ENCODE peak calls at places on chromosomes 11 and 22, in ten cellular contexts. H is colonic mucosa, Y is HCT116, P is NT2/D1, E is transverse colon, I is right cardiac atrium, M is left lung, R is left ventricle myocardium inferior, V is spleen, T is body of pancreas. D is an unnamed sample. For H3K4me1, the result is how much of the 10 kb centered on the place peaks cover.

GRCh38 chr11:19756675-19757475 is 44.2 kb downstream of the NAV2 start:
- DNase-seq in I (no peak), E (no peak), M (no peak), V (no peak), P (no peak), Y (no peak), H (no peak), T (no peak), R (peak), D (no peak)

GRCh38 chr11:105923252-105923651 is 98.8 kb downstream of the MSANTD4 start:
- DNase-seq in M (no peak), P (no peak), I (no peak), T (no peak), R (no peak), E (no peak), Y (no peak), V (no peak), H (no peak), D (no peak)

GRCh38 chr11:65932558-65932919 is 12.7 kb upstream of the TSGA10IP start:
- DNase-seq in V (no peak), Y (no peak), T (no peak), H (no peak), M (no peak), E (no peak), R (no peak), I (no peak), P (no peak), D (peak)

GRCh38 chr22:23773247-23774113 is 831 bp downstream of the MMP11 start:
- DNase-seq in E (no peak), M (no peak), I (no peak), T (no peak), H (no peak), V (no peak), P (no peak), Y (no peak), R (peak), D (no peak)

GRCh38 chr11:12187399-12187798 is 77.0 kb downstream of the MICAL2 start:
- DNase-seq in P (no peak), H (no peak), Y (no peak), E (no peak), R (no peak), I (no peak), M (no peak), V (no peak), T (no peak), D (peak)

GRCh38 chr11:65493367-65494176 is 5.3 kb upstream of the MALAT1 start:
- DNase-seq in P (no peak), M (no peak), R (peak), H (peak), I (peak), V (no peak), T (peak), E (peak), Y (peak), D (no peak)

GRCh38 chr11:2776351-2777061 is 76.7 kb upstream of the KCNQ1OT1 start:
- DNase-seq in R (no peak), M (peak), E (no peak), T (peak), V (peak), H (peak), Y (no peak), P (no peak), I (no peak), D (no peak)

GRCh38 chr11:60844045-60844869 is 2.3 kb downstream of the CCDC86 start:
- DNase-seq in I (no peak), Y (no peak), T (no peak), M (no peak), V (no peak), E (no peak), R (no peak), P (no peak), H (no peak), D (no peak)

GRCh38 chr22:38935023-38935422 is 22.4 kb upstream of the APOBEC3A start:
- DNase-seq in T (peak), R (peak), H (peak), Y (no peak), E (peak), M (peak), P (no peak), I (peak), V (no peak), D (no peak)

GRCh38 chr11:28108909-28109308 is 721 bp downstream of the METTL15 start:
- DNase-seq in M (no peak), I (no peak), P (no peak), R (no peak), V (no peak), H (no peak), T (no peak), Y (no peak), E (no peak), D (no peak)

GRCh38 chr11:64204464-64204989 is 2.0 kb upstream of the FERMT3 start:
- DNase-seq in R (peak), T (peak), E (peak), Y (peak), H (peak), M (peak), I (peak), V (peak), P (peak), D (peak)

GRCh38 chr11:94563848-94564442 is 3.2 kb upstream of the PIWIL4 start:
- DNase-seq in E (no peak), V (no peak), T (no peak), Y (no peak), R (no peak), M (no peak), P (no peak), H (no peak), I (no peak), D (no peak)

GRCh38 chr11:27282806-27283205 is 80.2 kb downstream of the CCDC34 start:
- DNase-seq in V (no peak), T (no peak), M (no peak), R (no peak), P (no peak), Y (no peak), H (no peak), E (no peak), I (peak), D (no peak)

GRCh38 chr22:42877597-42878340 is 20.7 kb upstream of the ARFGAP3 start:
- DNase-seq in T (no peak), P (no peak), Y (no peak), I (no peak), E (no peak), R (no peak), V (no peak), M (peak), H (no peak), D (no peak)

GRCh38 chr22:46066691-46067090 is 83.6 kb upstream of the PPARA start:
- DNase-seq in T (peak), R (peak), V (peak), Y (no peak), M (peak), I (peak), H (peak), E (peak), P (no peak), D (no peak)

GRCh38 chr11:41947392-41947791 is 487.9 kb upstream of the LRRC4C start:
- DNase-seq in T (no peak), E (no peak), R (no peak), Y (no peak), H (no peak), V (no peak), M (peak), I (no peak), P (no peak), D (peak)

GRCh38 chr11:36818410-36818809 is 220.4 kb upstream of the RAG2 start:
- DNase-seq in T (no peak), V (no peak), R (no peak), P (peak), E (peak), M (no peak), Y (peak), H (no peak), I (peak), D (no peak)

GRCh38 chr11:121123670-121124069 is 22.6 kb downstream of the TECTA start:
- DNase-seq in E (no peak), V (no peak), P (no peak), T (no peak), Y (no peak), R (no peak), M (no peak), I (no peak), H (no peak), D (no peak)

GRCh38 chr11:2685051-2685450 is 14.7 kb downstream of the KCNQ1OT1 start:
- DNase-seq in M (no peak), R (no peak), I (no peak), V (peak), P (no peak), H (no peak), E (no peak), Y (no peak), T (no peak), D (no peak)

GRCh38 chr11:134610116-134610910 is 198.3 kb upstream of the B3GAT1 start:
- DNase-seq in P (no peak), I (no peak), Y (no peak), V (no peak), E (no peak), M (no peak), T (no peak), R (no peak), H (no peak), D (no peak)

GRCh38 chr22:44538518-44539315 is 40.7 kb upstream of the RTL6 start:
- DNase-seq in T (no peak), R (no peak), V (no peak), E (no peak), I (no peak), P (no peak), Y (no peak), M (no peak), H (no peak), D (no peak)

GRCh38 chr11:35825386-35825785 is 118.5 kb upstream of the LDLRAD3 start:
- DNase-seq in M (no peak), H (no peak), Y (no peak), T (no peak), E (no peak), V (no peak), R (no peak), P (no peak), I (no peak), D (peak)

GRCh38 chr11:126153999-126154398 is 57.5 kb downstream of the RPUSD4 start:
- DNase-seq in T (no peak), R (no peak), E (no peak), P (no peak), I (no peak), V (peak), Y (peak), M (no peak), H (no peak), D (peak)

GRCh38 chr11:47399860-47400812 is 8.3 kb upstream of the SLC39A13 start:
- DNase-seq in I (peak), M (peak), E (peak), P (no peak), R (peak), V (peak), Y (no peak), H (no peak), T (no peak), D (peak)

GRCh38 chr11:72333657-72334056 is 89.7 kb upstream of the PHOX2A start:
- DNase-seq in M (no peak), I (no peak), R (no peak), T (no peak), H (no peak), V (no peak), E (no peak), Y (no peak), P (peak), D (peak)

GRCh38 chr11:93844568-93844967 is 5.8 kb downstream of the VSTM5 start:
- DNase-seq in I (no peak), E (no peak), Y (no peak), R (no peak), H (no peak), T (no peak), P (no peak), M (no peak), V (no peak), D (no peak)

GRCh38 chr22:42993651-42994275 is 21.2 kb downstream of the PACSIN2 start:
- DNase-seq in E (no peak), V (no peak), T (no peak), R (no peak), M (no peak), H (no peak), Y (no peak), I (no peak), P (no peak), D (no peak)

GRCh38 chr11:133403900-133404299 is 128.4 kb downstream of the OPCML start:
- DNase-seq in M (no peak), T (no peak), H (no peak), P (peak), R (no peak), I (no peak), V (no peak), E (no peak), Y (no peak), D (no peak)

GRCh38 chr11:56410801-56411200 is 1.7 kb upstream of the OR5AL1 start:
- DNase-seq in E (no peak), M (no peak), I (no peak), P (no peak), T (no peak), H (no peak), R (no peak), Y (no peak), V (no peak), D (no peak)
- H3K4me1 ChIP-seq in E (under half), M (under half), I (under half), P (under half), T (under half), H (under half), R (under half), Y (under half), V (under half), D (under half)

DNA sequence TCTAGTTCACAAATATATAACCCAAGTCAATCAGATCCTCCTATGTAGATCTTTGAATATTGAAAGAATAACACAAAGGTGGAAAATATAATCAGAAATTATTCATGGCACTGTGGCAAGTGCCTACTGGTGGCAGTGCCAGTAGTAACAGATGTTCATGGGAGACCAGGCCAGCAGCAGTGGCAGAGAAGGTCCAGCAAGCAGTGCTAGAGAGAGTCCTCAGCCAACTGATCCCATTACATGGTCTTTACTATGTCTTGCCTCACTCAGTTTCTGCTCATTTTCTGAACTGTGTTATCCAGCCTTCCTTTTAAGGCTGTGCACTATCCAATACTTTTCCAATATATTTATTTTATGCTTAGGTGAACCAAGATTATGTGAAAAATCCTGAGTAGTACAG is 124.9 kb downstream of the MRTFA start:
- DNase-seq in E (no peak), T (peak), M (no peak), I (no peak), V (no peak), P (no peak), H (no peak), Y (no peak), R (no peak), D (no peak)
- H3K4me1 ChIP-seq in E (under half), T (half or more), M (half or more), I (under half), V (half or more), P (under half), H (under half), Y (under half), R (half or more), D (under half)

GRCh38 chr11:86693501-86693900 is 21.1 kb upstream of the ME3 start:
- DNase-seq in P (no peak), M (no peak), Y (no peak), V (no peak), H (no peak), I (no peak), R (no peak), T (no peak), E (no peak), D (peak)
- H3K4me1 ChIP-seq in P (under half), M (under half), Y (under half), V (under half), H (under half), I (under half), R (under half), T (under half), E (under half), D (under half)

DNA sequence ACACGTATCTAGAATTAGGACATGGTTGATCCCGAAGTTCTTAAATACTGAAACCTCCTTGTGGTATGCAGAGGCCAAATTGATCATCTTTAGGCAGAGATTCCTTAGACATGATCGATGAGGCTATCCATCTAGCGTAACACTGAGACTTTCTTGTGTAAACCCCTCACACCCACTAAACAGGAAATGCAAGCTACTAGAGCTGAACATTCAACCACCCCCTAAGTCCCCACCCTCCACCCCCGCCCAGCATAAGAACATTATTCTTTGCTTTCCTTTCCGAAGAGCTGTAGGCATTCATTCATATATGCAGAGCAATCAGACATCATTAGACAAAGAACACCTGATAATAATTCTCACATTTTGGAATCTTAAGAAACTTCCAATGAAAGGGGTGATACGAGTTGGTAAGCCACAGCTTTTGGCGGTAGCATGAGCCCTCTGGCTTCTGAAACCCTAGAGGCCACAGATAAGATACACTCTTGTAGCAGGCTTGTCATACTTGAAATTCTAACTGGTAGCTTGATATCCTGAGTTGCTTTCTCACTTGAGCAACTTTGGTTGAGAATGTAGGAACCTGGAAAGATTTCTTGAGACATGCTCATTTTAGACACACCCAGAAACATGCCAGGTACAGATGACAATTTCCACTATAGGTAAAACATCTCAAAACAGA is 42.2 kb downstream of the FLI1 start:
- DNase-seq in M (no peak), V (no peak), E (no peak), Y (no peak), T (no peak), R (no peak), P (no peak), H (no peak), I (no peak), D (peak)
- H3K4me1 ChIP-seq in M (half or more), V (half or more), E (under half), Y (under half), T (under half), R (half or more), P (under half), H (under half), I (under half), D (under half)

GRCh38 chr11:723120-723883 is 17.3 kb downstream of the EPS8L2 start:
- DNase-seq in V (no peak), M (no peak), R (no peak), E (peak), T (no peak), I (no peak), P (no peak), Y (no peak), H (peak), D (peak)
- H3K4me1 ChIP-seq in V (half or more), M (half or more), R (under half), E (under half), T (under half), I (under half), P (under half), Y (under half), H (under half), D (under half)

DNA sequence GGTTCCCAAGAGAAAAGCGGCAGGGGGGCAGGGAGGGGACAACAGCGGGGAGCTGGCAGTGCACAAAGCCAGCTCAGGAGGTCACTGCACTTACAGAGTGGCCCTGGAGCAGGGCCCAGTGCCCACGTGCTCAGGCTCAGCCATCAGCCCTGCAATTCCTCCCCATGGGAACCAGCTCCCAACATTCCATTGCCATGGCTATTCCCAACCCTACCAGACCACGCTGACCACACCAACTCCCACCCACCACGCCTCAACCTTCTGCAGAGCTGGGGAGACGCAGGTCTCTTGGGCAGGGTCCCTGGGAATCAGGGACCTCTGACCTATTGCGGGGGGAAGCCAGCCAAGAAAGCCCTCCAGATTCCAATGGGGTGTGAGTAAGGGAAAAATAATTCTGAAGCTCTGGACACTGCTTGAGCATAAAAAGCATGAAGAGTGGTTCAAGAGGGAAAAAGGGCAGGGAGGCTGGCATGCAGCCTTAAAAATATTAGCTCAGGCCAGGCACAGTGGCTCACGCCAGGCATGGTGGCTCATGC is 38.3 kb upstream of the TFIP11 start:
- DNase-seq in V (no peak), M (peak), T (peak), H (no peak), Y (no peak), R (peak), P (no peak), I (peak), E (no peak), D (no peak)
- H3K4me1 ChIP-seq in V (half or more), M (half or more), T (half or more), H (under half), Y (under half), R (half or more), P (under half), I (under half), E (under half), D (under half)

D was measured in cardiac muscle cell.